ENCODE peak calls at places on chromosomes 11 and 22, in six cellular contexts. W is IMR-90, N is neuronal stem cell, V is H1, H is mesenchymal stem cell, F is H9. A is an unnamed sample.

GRCh38 chr11:102559839-102560238 is 29.3 kb upstream of the MMP7 start:
- DNase-seq in F (no peak), W (no peak), V (no peak), N (no peak), H (no peak), A (no peak)

GRCh38 chr11:71336996-71337772 is 84.8 kb upstream of the SHANK2 start:
- DNase-seq in W (no peak), F (peak), N (no peak), H (no peak), V (no peak), A (no peak)

GRCh38 chr11:131044851-131045250 is 128.6 kb upstream of the SNX19 start:
- DNase-seq in V (no peak), F (no peak), H (no peak), W (no peak), N (no peak), A (no peak)

GRCh38 chr11:120810251-120810650 is 213.7 kb upstream of the TBCEL start:
- DNase-seq in N (no peak), F (no peak), V (no peak), W (peak), H (peak), A (no peak)

GRCh38 chr11:22169833-22170232 is 23.1 kb upstream of the ANO5 start:
- DNase-seq in N (no peak), F (no peak), H (no peak), V (no peak), W (peak), A (no peak)

GRCh38 chr22:17368727-17369552 is at the start of gene CECR2:
- DNase-seq in N (peak), F (peak), V (peak), W (no peak), H (peak), A (peak)

GRCh38 chr11:43976863-43977262 is 34.4 kb downstream of the C11orf96 start:
- DNase-seq in N (no peak), W (no peak), V (no peak), F (no peak), H (no peak), A (no peak)

GRCh38 chr22:22109693-22110466 is 127.3 kb upstream of the TOP3B start:
- DNase-seq in F (no peak), H (no peak), V (no peak), N (no peak), W (no peak), A (peak)

GRCh38 chr11:117187428-117187798 is 8.9 kb downstream of the SIDT2 start:
- DNase-seq in V (no peak), H (no peak), N (no peak), F (no peak), W (no peak), A (no peak)

GRCh38 chr22:24106385-24107381 is 74.6 kb upstream of the SUSD2 start:
- DNase-seq in W (no peak), H (peak), N (no peak), V (peak), F (peak), A (peak)

GRCh38 chr22:49667236-49667635 is 160.4 kb downstream of the BRD1 start:
- DNase-seq in V (peak), N (no peak), W (no peak), F (peak), H (no peak), A (no peak)

GRCh38 chr22:44622147-44622427 is 79.9 kb upstream of the PRR5 start:
- DNase-seq in V (no peak), F (peak), N (peak), W (no peak), H (no peak), A (peak)

GRCh38 chr11:71451596-71452353 is 1.2 kb upstream of the NADSYN1 start:
- DNase-seq in H (no peak), V (no peak), F (peak), W (no peak), N (no peak), A (peak)

GRCh38 chr22:17350292-17350691 is 19.0 kb upstream of the CECR2 start:
- DNase-seq in N (no peak), F (no peak), W (no peak), H (no peak), V (no peak), A (no peak)

GRCh38 chr11:23948831-23949230 is 548.0 kb upstream of the LUZP2 start:
- DNase-seq in H (peak), F (no peak), V (no peak), N (no peak), W (peak), A (no peak)

GRCh38 chr22:46959369-46959768 is 196.9 kb downstream of the TBC1D22A start:
- DNase-seq in W (no peak), H (no peak), F (no peak), N (no peak), V (no peak), A (no peak)

GRCh38 chr11:105609341-105609781 is 512 bp upstream of the GRIA4 start:
- DNase-seq in V (peak), F (peak), N (no peak), H (peak), W (peak), A (peak)

GRCh38 chr22:49573109-49573765 is 254.4 kb downstream of the BRD1 start:
- DNase-seq in W (no peak), F (peak), N (no peak), H (no peak), V (no peak), A (no peak)

GRCh38 chr11:27046956-27047355 is 6.3 kb downstream of the BBOX1 start:
- DNase-seq in N (no peak), F (no peak), W (no peak), V (no peak), H (no peak), A (no peak)

GRCh38 chr22:31206896-31207687 is 5.0 kb upstream of the LIMK2 start:
- DNase-seq in W (no peak), V (no peak), F (no peak), N (no peak), H (no peak), A (no peak)

GRCh38 chr22:19210188-19210587 is 31.7 kb upstream of the SLC25A1 start:
- DNase-seq in V (no peak), N (no peak), W (no peak), F (no peak), H (no peak), A (no peak)

GRCh38 chr11:16902182-16902581 is 112.0 kb downstream of the PLEKHA7 start:
- DNase-seq in V (no peak), W (peak), H (no peak), N (no peak), F (no peak), A (no peak)

GRCh38 chr11:108871867-108872266 is 207.0 kb downstream of the DDX10 start:
- DNase-seq in W (no peak), F (no peak), V (no peak), H (no peak), N (no peak), A (no peak)

GRCh38 chr22:49086606-49087157 is 741.0 kb downstream of the BRD1 start:
- DNase-seq in V (no peak), W (no peak), F (no peak), H (no peak), N (no peak), A (no peak)

GRCh38 chr11:120554771-120555432 is 43.4 kb downstream of the GRIK4 start:
- DNase-seq in H (peak), N (no peak), V (no peak), W (peak), F (peak), A (peak)

GRCh38 chr11:119380816-119381185 is 689 bp downstream of the USP2 start:
- DNase-seq in W (no peak), H (no peak), F (no peak), N (no peak), V (peak), A (peak)

GRCh38 chr11:11701070-11701469 is 79.3 kb upstream of the GALNT18 start:
- DNase-seq in V (no peak), N (no peak), H (no peak), F (no peak), W (peak), A (no peak)

GRCh38 chr11:45451766-45452440 is 165.8 kb upstream of the SYT13 start:
- DNase-seq in V (no peak), W (peak), F (no peak), H (peak), N (no peak), A (no peak)

GRCh38 chr22:30212363-30212995 is 34.1 kb downstream of the LIF start:
- DNase-seq in N (no peak), H (peak), V (no peak), F (no peak), W (peak), A (peak)

GRCh38 chr22:28801845-28802594 is 1.7 kb upstream of the XBP1 start:
- DNase-seq in N (no peak), F (no peak), V (no peak), H (no peak), W (no peak), A (no peak)

GRCh38 chr11:613369-613968 is 2.3 kb downstream of the IRF7 start:
- DNase-seq in W (no peak), V (peak), H (peak), N (peak), F (peak), A (peak)

GRCh38 chr22:31578171-31578570 is 81.8 kb downstream of the SFI1 start:
- DNase-seq in N (no peak), F (no peak), H (no peak), V (no peak), W (no peak), A (no peak)

GRCh38 chr11:37849731-37850130 is 1251.7 kb upstream of the RAG2 start:
- DNase-seq in H (peak), N (no peak), V (no peak), W (no peak), F (no peak), A (no peak)

GRCh38 chr11:40877981-40878380 is 581.5 kb downstream of the LRRC4C start:
- DNase-seq in N (no peak), H (no peak), W (no peak), V (no peak), F (no peak), A (no peak)

GRCh38 chr11:67406969-67407699 is 3.3 kb downstream of the TBC1D10C start:
- DNase-seq in N (no peak), V (no peak), W (no peak), H (no peak), F (no peak), A (no peak)

DNA sequence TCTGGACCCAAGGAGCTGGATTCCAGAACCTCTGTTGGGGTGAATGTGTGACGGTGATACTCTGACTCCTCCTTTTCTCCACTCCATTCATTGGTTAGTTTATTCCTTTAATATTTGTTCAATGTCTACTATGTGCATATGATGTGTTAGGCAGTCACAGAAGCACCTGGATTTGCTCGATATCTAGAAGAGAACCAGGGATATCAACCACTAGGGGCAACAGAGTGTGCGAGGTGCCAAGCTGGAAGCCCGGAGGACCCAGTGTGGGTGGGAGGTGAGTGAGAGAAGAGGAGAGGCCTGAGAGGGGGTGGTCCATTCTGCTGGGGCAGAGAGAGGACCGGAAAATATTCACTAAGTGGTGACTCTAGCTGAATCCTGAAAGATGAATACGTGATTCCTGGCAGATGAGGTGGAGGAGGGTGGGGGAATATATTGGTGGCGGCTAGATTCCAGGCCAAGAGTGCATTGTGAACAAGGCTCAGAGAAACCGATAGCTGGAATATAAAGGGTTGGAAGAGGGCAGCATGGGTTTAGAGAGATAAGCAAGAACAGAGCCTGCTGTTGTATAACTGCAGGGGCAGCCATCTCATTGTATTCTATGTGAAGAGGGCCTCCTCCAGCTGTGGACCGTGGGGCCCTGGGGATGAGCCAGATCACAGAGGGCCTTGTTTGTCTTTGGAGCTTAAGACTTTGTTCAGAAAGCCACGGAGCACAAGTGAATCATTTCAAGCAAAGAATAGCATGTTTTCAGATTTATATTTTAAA is 6.9 kb upstream of the TIMP3 start:
- DNase-seq in V (no peak), W (peak), N (no peak), F (peak), H (no peak), A (peak)
- H2BK120ac ChIP-seq in V (no peak), W (peak), N (no peak), F (no peak), H (peak), A (no peak)

GRCh38 chr11:47396049-47396320 is 12.4 kb upstream of the SLC39A13 start:
- DNase-seq in W (no peak), F (no peak), H (no peak), N (no peak), V (no peak), A (no peak)
- H3K27ac ChIP-seq in W (no peak), F (no peak), H (no peak), N (no peak), V (no peak), A (no peak)

GRCh38 chr11:133718238-133718637 is 127.1 kb downstream of the SPATA19 start:
- DNase-seq in F (no peak), V (no peak), W (no peak), H (no peak), N (no peak), A (no peak)
- H2BK120ac ChIP-seq in F (no peak), V (no peak), W (no peak), H (no peak), N (no peak), A (no peak)

DNA sequence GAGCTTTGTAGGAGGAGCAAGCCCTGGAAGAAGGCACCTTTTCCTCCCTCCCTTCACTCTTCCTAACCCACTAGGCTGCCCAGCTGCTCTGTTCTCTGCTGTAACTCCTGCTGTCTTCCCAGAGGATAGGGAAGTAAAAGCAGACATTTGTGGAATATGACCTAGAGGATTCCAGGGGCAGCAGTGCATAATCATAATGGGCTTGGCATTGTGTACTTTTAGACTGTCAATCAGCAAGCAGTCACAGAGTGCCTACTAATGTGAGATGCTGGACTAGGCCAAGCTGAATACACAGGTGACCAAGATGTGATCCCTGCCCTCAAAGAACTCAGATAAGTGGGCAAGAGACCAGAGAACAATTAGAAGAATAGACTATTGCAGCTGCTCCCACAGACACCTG is 133.0 kb downstream of the NAV2 start:
- DNase-seq in V (no peak), F (no peak), W (no peak), N (no peak), H (no peak), A (no peak)
- H3K27ac ChIP-seq in V (no peak), F (no peak), W (no peak), N (no peak), H (no peak), A (no peak)

GRCh38 chr22:38302906-38303305 is 14.3 kb downstream of the CSNK1E start:
- DNase-seq in W (no peak), N (no peak), V (no peak), H (no peak), F (no peak), A (no peak)

GRCh38 chr22:38298312-38299000 is 18.8 kb downstream of the CSNK1E start:
- DNase-seq in H (peak), W (peak), V (no peak), F (peak), N (no peak), A (peak)

GRCh38 chr22:38299001-38299651 is 18.1 kb downstream of the CSNK1E start:
- DNase-seq in V (no peak), F (no peak), H (no peak), N (no peak), W (no peak), A (no peak)

GRCh38 chr22:38299758-38300157 is 17.5 kb downstream of the CSNK1E start:
- DNase-seq in W (no peak), V (no peak), N (no peak), F (no peak), H (no peak), A (no peak)

DNA sequence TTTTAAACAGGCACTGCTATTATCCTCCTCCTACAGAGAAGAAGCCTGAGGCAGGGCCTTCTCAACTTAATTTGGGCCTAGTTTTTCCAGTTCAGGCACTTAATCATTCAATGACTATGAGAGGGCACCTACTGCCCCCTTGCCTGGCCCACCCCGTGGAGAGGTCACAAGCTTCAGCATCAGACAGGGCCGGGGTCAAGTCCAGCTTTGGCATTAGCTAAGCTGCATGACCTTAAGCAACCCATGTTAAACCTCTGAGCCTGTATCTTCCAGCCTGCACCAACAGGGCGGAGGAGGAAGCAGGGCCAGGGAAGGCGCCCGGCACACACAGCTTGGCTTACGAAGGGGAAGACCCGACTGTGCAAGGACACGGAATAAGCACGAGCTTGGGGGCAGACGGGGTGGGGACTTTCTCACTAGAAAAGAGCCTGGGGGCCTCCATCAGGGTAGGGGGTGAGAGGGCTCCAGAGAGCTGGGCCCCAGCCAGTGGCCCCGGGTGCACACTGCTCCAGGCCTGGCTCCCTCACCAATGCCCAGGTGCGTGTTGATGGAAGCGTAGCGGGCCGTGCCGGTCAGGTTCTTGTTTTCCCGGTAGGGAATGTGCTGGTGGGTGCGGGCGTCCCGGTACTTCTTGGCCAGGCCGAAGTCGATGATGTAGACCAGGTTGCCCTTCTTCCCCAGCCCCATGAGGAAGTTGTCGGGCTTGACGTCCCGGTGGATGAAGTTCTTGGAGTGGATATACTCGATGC is 16.9 kb downstream of the CSNK1E start:
- DNase-seq in H (no peak), N (no peak), W (no peak), F (no peak), V (no peak), A (no peak)
- H2BK120ac ChIP-seq in H (no peak), N (no peak), W (no peak), F (no peak), V (no peak), A (no peak)

DNA sequence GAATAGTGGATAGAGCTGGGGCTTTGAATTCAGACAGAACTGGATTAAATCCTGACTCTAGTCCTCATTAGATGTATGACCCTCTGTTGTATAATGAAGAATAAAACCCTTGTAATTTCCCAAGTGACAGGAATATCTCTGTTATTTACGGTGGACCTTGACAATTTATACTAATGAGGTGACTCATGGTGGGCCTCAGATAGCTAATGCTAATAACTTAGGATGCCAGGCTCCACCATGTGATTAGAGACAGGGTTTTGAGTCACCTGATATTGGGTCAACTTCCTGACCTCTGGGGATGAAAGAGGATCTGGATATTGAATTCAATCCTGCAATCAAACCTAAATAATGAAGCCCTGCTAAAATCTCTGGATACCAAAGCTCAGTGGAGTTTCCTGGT is 33.6 kb downstream of the OSBP start:
- DNase-seq in V (no peak), W (no peak), F (no peak), H (peak), N (no peak), A (peak)
- H3K27ac ChIP-seq in V (no peak), W (peak), F (no peak), H (no peak), N (no peak), A (no peak)

DNA sequence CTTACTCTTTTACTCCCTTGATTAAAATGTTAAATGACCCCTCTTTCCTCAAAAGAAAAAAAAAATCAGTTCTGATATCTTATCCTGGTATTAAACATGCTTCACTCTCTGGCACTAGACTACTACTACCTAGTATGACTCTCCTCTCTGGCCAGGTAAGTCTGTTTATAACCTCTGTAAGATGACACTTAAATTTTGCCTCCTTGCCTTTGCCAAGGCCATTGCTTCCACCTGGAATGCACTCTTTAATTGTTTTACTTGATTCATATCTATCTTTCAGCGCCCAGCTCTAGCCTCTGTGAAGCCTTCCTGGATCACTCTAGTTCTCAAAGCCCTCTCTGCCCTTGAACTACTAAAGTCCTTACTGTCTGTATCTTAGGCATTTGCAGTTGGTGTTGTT is 170.4 kb downstream of the ETS1 start:
- DNase-seq in F (no peak), V (no peak), N (no peak), H (no peak), W (no peak), A (no peak)
- H2BK120ac ChIP-seq in F (no peak), V (no peak), N (no peak), H (no peak), W (peak), A (no peak)

GRCh38 chr11:64499261-64500004 is 91.6 kb upstream of the SLC22A12 start:
- DNase-seq in N (no peak), F (no peak), W (no peak), H (no peak), V (no peak), A (no peak)
- H3K27ac ChIP-seq in N (no peak), F (no peak), W (no peak), H (no peak), V (no peak), A (no peak)

GRCh38 chr11:66326261-66327111 is 9.6 kb upstream of the CD248 start:
- DNase-seq in N (no peak), W (no peak), F (no peak), V (peak), H (peak), A (no peak)
- H2BK120ac ChIP-seq in N (no peak), W (peak), F (no peak), V (no peak), H (peak), A (no peak)